ENCODE peak calls at places on chromosomes 12 and 14, in ten cellular contexts. S, T, O, M, I, Q, Y, J, H and Z are unnamed samples.

GRCh38 chr12:122348505-122348904 is 74.0 kb downstream of the CLIP1 start:
- DNase-seq in T (no peak), Q (no peak), O (no peak), S (no peak), J (no peak), Y (no peak), I (no peak), M (no peak), H (no peak), Z (no peak)

GRCh38 chr12:7749442-7749841 is 2.3 kb upstream of the CLEC4C start:
- DNase-seq in T (no peak), O (no peak), M (no peak), I (no peak), S (no peak), H (no peak), J (no peak), Y (no peak), Q (no peak), Z (no peak)

GRCh38 chr14:58282925-58283593 is 15.3 kb upstream of the ARID4A start:
- DNase-seq in H (no peak), O (no peak), T (no peak), M (no peak), J (no peak), S (no peak), I (no peak), Q (no peak), Y (no peak), Z (no peak)

GRCh38 chr12:111451649-111452129 is 46.0 kb downstream of the SH2B3 start:
- DNase-seq in T (peak; percentile 62), Y (no peak), O (peak; percentile 56), S (no peak), M (peak; percentile 53), Q (no peak), H (peak; percentile 71), I (peak; percentile 71), J (peak; percentile 58), Z (no peak)

GRCh38 chr12:113063396-113064350 is 7.1 kb downstream of the DTX1 start:
- DNase-seq in I (no peak), O (no peak), M (no peak), H (no peak), T (no peak), Q (no peak), S (peak; percentile 28), J (no peak), Y (no peak), Z (no peak)

GRCh38 chr14:50064993-50065392 is 51.4 kb downstream of the VCPKMT start:
- DNase-seq in T (peak; percentile 21), O (peak; percentile 33), S (no peak), Y (no peak), Q (no peak), J (no peak), H (no peak), M (peak; percentile 60), I (no peak), Z (peak; percentile 52)

GRCh38 chr14:53807580-53807979 is 149.0 kb downstream of the BMP4 start:
- DNase-seq in H (peak; percentile 29), Q (peak; percentile 57), I (peak; percentile 6), Y (no peak), J (no peak), O (no peak), T (peak; percentile 1), M (no peak), S (no peak), Z (no peak)

GRCh38 chr14:62179367-62180018 is 417.3 kb downstream of the SNAPC1 start:
- DNase-seq in I (peak; percentile 92), M (peak; percentile 88), Q (peak; percentile 35), S (peak; percentile 64), H (peak; percentile 94), O (peak; percentile 86), Y (no peak), T (peak; percentile 82), J (peak; percentile 81), Z (no peak)

GRCh38 chr14:72792051-72792788 is 101.7 kb downstream of the DPF3 start:
- DNase-seq in H (no peak), I (no peak), Q (peak; percentile 89), J (peak; percentile 4), O (no peak), M (no peak), Y (no peak), S (peak; percentile 47), T (no peak), Z (no peak)

GRCh38 chr14:75702606-75703261 is 41.7 kb downstream of the TTLL5 start:
- DNase-seq in S (no peak), M (no peak), J (no peak), H (peak; percentile 47), O (no peak), I (peak; percentile 73), Y (no peak), T (peak; percentile 62), Q (no peak), Z (no peak)

GRCh38 chr14:88770736-88771135 is 22.0 kb downstream of the EML5 start:
- DNase-seq in O (no peak), S (no peak), M (no peak), Y (no peak), H (no peak), T (no peak), J (no peak), Q (no peak), I (no peak), Z (no peak)

GRCh38 chr14:70086685-70087379 is 101.9 kb downstream of the SLC8A3 start:
- DNase-seq in H (peak; percentile 69), Q (no peak), S (peak; percentile 38), J (peak; percentile 7), O (peak; percentile 51), M (peak; percentile 68), Y (no peak), T (peak; percentile 50), I (peak; percentile 72), Z (no peak)
- TF ChIP-seq CTCF in H (peak; percentile 70), Q (peak; percentile 44), S (peak; percentile 78), J (peak; percentile 70), O (peak; percentile 63), M (peak; percentile 75), Y (no peak), T (peak; percentile 71), I (peak; percentile 67), Z (no peak)

GRCh38 chr12:53759261-53759660 is 7.5 kb upstream of the CISTR start:
- DNase-seq in Q (no peak), Y (no peak), O (no peak), J (no peak), T (no peak), H (no peak), M (no peak), S (no peak), I (no peak), Z (no peak)

GRCh38 chr12:53758081-53758769 is 6.4 kb upstream of the CISTR start:
- DNase-seq in T (no peak), S (no peak), M (no peak), I (no peak), H (no peak), O (no peak), Q (no peak), Y (no peak), J (no peak), Z (no peak)

GRCh38 chr12:53757095-53757770 is 5.5 kb upstream of the CISTR start:
- DNase-seq in I (peak; percentile 79), O (peak; percentile 71), Q (peak; percentile 79), Y (peak; percentile 79), M (peak; percentile 65), H (peak; percentile 70), S (peak; percentile 98), J (peak; percentile 39), T (peak; percentile 47), Z (peak; percentile 84)

GRCh38 chr12:53764630-53765029 is 12.9 kb upstream of the CISTR start:
- DNase-seq in Q (no peak), M (no peak), I (no peak), O (no peak), J (no peak), Y (no peak), H (no peak), S (no peak), T (no peak), Z (no peak)

DNA sequence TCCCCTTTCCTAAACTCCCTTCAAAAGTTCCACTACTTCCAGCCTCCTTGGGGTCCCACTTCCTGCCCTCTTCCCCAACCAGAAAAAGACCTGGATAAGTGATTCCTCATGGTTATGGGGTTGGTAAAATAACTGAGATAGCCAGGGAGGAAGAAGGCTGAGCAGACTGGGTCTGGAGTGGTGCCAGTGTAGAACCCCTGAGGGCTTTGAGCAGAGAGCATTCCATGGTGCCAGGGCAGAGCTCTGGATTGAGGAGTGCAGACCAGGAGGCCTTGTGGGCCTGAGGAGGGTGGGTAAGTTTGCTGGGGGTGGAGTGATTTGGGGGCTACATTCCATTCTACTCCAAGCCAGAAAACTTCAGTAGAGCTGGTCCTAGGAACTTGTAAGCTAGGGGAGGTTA is 9.5 kb upstream of the CISTR start:
- DNase-seq in J (no peak), Q (no peak), M (peak; percentile 19), S (no peak), I (no peak), H (no peak), O (no peak), T (no peak), Y (no peak), Z (no peak)
- TF ChIP-seq CTCF in J (no peak), Q (no peak), M (no peak), S (no peak), I (no peak), H (no peak), O (no peak), T (no peak), Y (no peak), Z (no peak)

GRCh38 chr12:125203145-125203765 is 138.0 kb downstream of the AACS start:
- DNase-seq in T (no peak), I (no peak), Q (no peak), Y (no peak), M (peak; percentile 11), H (peak; percentile 24), J (no peak), O (peak; percentile 34), S (no peak), Z (no peak)
- TF ChIP-seq CTCF in T (peak; percentile 63), I (peak; percentile 51), Q (peak; percentile 28), Y (no peak), M (peak; percentile 66), H (peak; percentile 66), J (peak; percentile 72), O (peak; percentile 47), S (peak; percentile 55), Z (no peak)

GRCh38 chr12:118063567-118064391 is 2.8 kb upstream of the WSB2 start:
- DNase-seq in S (no peak), J (no peak), Q (no peak), H (peak; percentile 37), M (peak; percentile 21), I (peak; percentile 53), Y (no peak), O (no peak), T (peak; percentile 12), Z (no peak)

GRCh38 chr12:118061011-118061875 is at the start of gene WSB2:
- DNase-seq in S (peak; percentile 59), I (peak; percentile 74), J (no peak), O (no peak), M (peak; percentile 30), H (peak; percentile 65), Y (peak; percentile 65), Q (peak; percentile 89), T (peak; percentile 69), Z (peak; percentile 50)

GRCh38 chr12:118061876-118062791 is 1.2 kb upstream of the WSB2 start:
- DNase-seq in J (peak; percentile 55), I (peak; percentile 66), S (peak; percentile 80), T (peak; percentile 50), M (peak; percentile 48), Y (no peak), Q (no peak), O (no peak), H (peak; percentile 54), Z (no peak)

GRCh38 chr12:118065380-118065779 is 4.4 kb upstream of the WSB2 start:
- DNase-seq in M (no peak), H (no peak), O (no peak), S (no peak), Q (no peak), T (no peak), J (no peak), Y (no peak), I (no peak), Z (no peak)

GRCh38 chr12:118064608-118065007 is 3.6 kb upstream of the WSB2 start:
- DNase-seq in I (no peak), Q (no peak), M (no peak), Y (no peak), O (no peak), J (no peak), S (peak; percentile 51), T (no peak), H (no peak), Z (no peak)
- TF ChIP-seq CTCF in I (peak; percentile 14), Q (no peak), M (no peak), Y (no peak), O (no peak), J (peak; percentile 55), S (peak; percentile 55), T (no peak), H (peak; percentile 22), Z (no peak)